ENCODE peak calls at places on chromosome 15, in four cellular contexts. O is activated naive CD4-positive, alpha-beta T cell treated with Interleukin-2 at 50 U/mL for 16 hours; B is sigmoid colon; V is OCI-M1. S is an unnamed sample.

GRCh38 chr15:78709263-78709882 is 68.4 kb upstream of the CHRNB4 start:
- DNase-seq in O (peak; percentile 69), B (peak; percentile 88), V (peak; percentile 81), S (peak; percentile 73)

GRCh38 chr15:70597056-70597603 is 166.2 kb downstream of the UACA start:
- DNase-seq in O (no peak), B (no peak), V (no peak), S (no peak)

GRCh38 chr15:71682051-71682450 is 128.3 kb upstream of the NR2E3 start:
- DNase-seq in O (no peak), B (no peak), V (no peak), S (no peak)

GRCh38 chr15:27826411-27826810 is 272.7 kb downstream of the OCA2 start:
- DNase-seq in O (no peak), B (no peak), V (no peak), S (no peak)

GRCh38 chr15:50758712-50759205 is 6.7 kb downstream of the SPPL2A start:
- DNase-seq in O (no peak), B (no peak), V (no peak), S (no peak)

GRCh38 chr15:73989001-73989798 is 2.9 kb downstream of the STOML1 start:
- DNase-seq in O (no peak), B (peak; percentile 63), V (peak; percentile 25), S (no peak)

GRCh38 chr15:67755936-67756335 is 69.4 kb upstream of the SKOR1 start:
- DNase-seq in O (no peak), B (no peak), V (no peak), S (no peak)

GRCh38 chr15:35705885-35706590 is 160.1 kb upstream of the DPH6 start:
- DNase-seq in O (no peak), B (no peak), V (no peak), S (no peak)

GRCh38 chr15:40048155-40048792 is 9.3 kb upstream of the SRP14 start:
- DNase-seq in O (no peak), B (peak; percentile 59), V (no peak), S (no peak)

GRCh38 chr15:25192651-25193050 is 237.9 kb downstream of the SNRPN start:
- DNase-seq in O (no peak), B (no peak), V (no peak), S (no peak)

GRCh38 chr15:78437107-78437761 is 782 bp upstream of the IREB2 start:
- DNase-seq in O (no peak), B (no peak), V (no peak), S (no peak)

GRCh38 chr15:94238539-94239118 is 7.3 kb downstream of the MCTP2 start:
- DNase-seq in O (no peak), B (no peak), V (no peak), S (no peak)

GRCh38 chr15:39684215-39684614 is 98.4 kb downstream of the FSIP1 start:
- DNase-seq in O (no peak), B (no peak), V (no peak), S (no peak)

GRCh38 chr15:70299931-70300858 is 202.5 kb upstream of the TLE3 start:
- DNase-seq in O (peak; percentile 79), B (no peak), V (no peak), S (peak; percentile 74)

GRCh38 chr15:76968310-76968709 is 26.6 kb upstream of the PSTPIP1 start:
- DNase-seq in O (no peak), B (no peak), V (no peak), S (no peak)

GRCh38 chr15:59345326-59345725 is 27.3 kb downstream of the MYO1E start:
- DNase-seq in O (no peak), B (no peak), V (no peak), S (no peak)

GRCh38 chr15:26892119-26892518 is 25.3 kb downstream of the GABRA5 start:
- DNase-seq in O (no peak), B (no peak), V (no peak), S (no peak)

GRCh38 chr15:61828008-61828407 is 232.2 kb downstream of the VPS13C start:
- DNase-seq in O (no peak), B (no peak), V (no peak), S (no peak)

GRCh38 chr15:82294061-82294690 is 31.6 kb downstream of the SAXO2 start:
- DNase-seq in O (no peak), B (no peak), V (no peak), S (no peak)

GRCh38 chr15:77282333-77282732 is 137.6 kb downstream of the PEAK1 start:
- DNase-seq in O (no peak), B (peak; percentile 69), V (no peak), S (no peak)

GRCh38 chr15:76139368-76140068 is 79.7 kb downstream of the TMEM266 start:
- DNase-seq in O (peak; percentile 72), B (no peak), V (peak; percentile 83), S (peak; percentile 86)

GRCh38 chr15:70142322-70143191 is 44.8 kb upstream of the TLE3 start:
- DNase-seq in O (peak; percentile 39), B (no peak), V (peak; percentile 81), S (peak; percentile 62)

GRCh38 chr15:101099183-101099582 is 152.7 kb downstream of the CHSY1 start:
- DNase-seq in O (peak; percentile 12), B (no peak), V (no peak), S (no peak)

GRCh38 chr15:33789141-33789540 is 179.2 kb upstream of the CHRM5 start:
- DNase-seq in O (no peak), B (no peak), V (no peak), S (no peak)

GRCh38 chr15:74228723-74229081 is 7.4 kb upstream of the CCDC33 start:
- DNase-seq in O (no peak), B (no peak), V (no peak), S (no peak)

S was measured in stimulated activated naive CD8-positive, alpha-beta T cell treated with anti-CD3 and anti-CD28 coated beads, Interleukin-15, Interleukin-2, amounts not matched to agents 100 U/mL and 50 U/mL, for 24 hours.